ENCODE peak calls at places on chromosome 20, in four cellular contexts. O is GM12891, F is GM12878, U is K562. S is an unnamed sample.

GRCh38 chr20:40578961-40579360 is 110.1 kb downstream of the MAFB start:
- DNase-seq in O (no peak), F (no peak), U (no peak), S (no peak)

GRCh38 chr20:34222208-34222607 is 19.0 kb upstream of the ASIP start:
- DNase-seq in O (no peak), F (no peak), U (no peak), S (peak; percentile 38)

GRCh38 chr20:36181934-36182603 is 27.5 kb downstream of the EPB41L1 start:
- DNase-seq in O (no peak), F (no peak), U (peak; percentile 28), S (no peak)

GRCh38 chr20:3803854-3804253 is 7.7 kb downstream of the CDC25B start:
- DNase-seq in O (no peak), F (no peak), U (no peak), S (no peak)

GRCh38 chr20:60107621-60108020 is 149.4 kb downstream of the CDH26 start:
- DNase-seq in O (no peak), F (no peak), U (peak; percentile 22), S (no peak)

GRCh38 chr20:62358171-62358719 is 8.9 kb downstream of the LAMA5 start:
- DNase-seq in O (no peak), F (no peak), U (peak; percentile 50), S (no peak)

GRCh38 chr20:36574278-36575065 is 1.1 kb downstream of the TGIF2 start:
- DNase-seq in O (peak; percentile 54), F (no peak), U (peak; percentile 77), S (peak; percentile 56)

GRCh38 chr20:32184953-32185603 is 22.5 kb downstream of the PLAGL2 start:
- DNase-seq in O (no peak), F (no peak), U (no peak), S (no peak)

GRCh38 chr20:34390769-34391447 is 27.8 kb downstream of the ITCH start:
- DNase-seq in O (no peak), F (no peak), U (no peak), S (no peak)

GRCh38 chr20:31826074-31826473 is 6.9 kb downstream of the MYLK2 start:
- DNase-seq in O (no peak), F (no peak), U (no peak), S (no peak)

GRCh38 chr20:46212252-46212651 is 94.1 kb downstream of the CD40 start:
- DNase-seq in O (no peak), F (no peak), U (no peak), S (no peak)

GRCh38 chr20:38084425-38084951 is 50.9 kb downstream of the RPRD1B start:
- DNase-seq in O (no peak), F (no peak), U (no peak), S (no peak)

GRCh38 chr20:33474097-33474846 is 15.6 kb upstream of the CBFA2T2 start:
- DNase-seq in O (no peak), F (no peak), U (no peak), S (peak; percentile 42)

GRCh38 chr20:46111028-46111835 is 6.9 kb upstream of the CD40 start:
- DNase-seq in O (no peak), F (peak; percentile 75), U (no peak), S (peak; percentile 68)

GRCh38 chr20:37567331-37567665 is 39.6 kb upstream of the BLCAP start:
- DNase-seq in O (no peak), F (no peak), U (no peak), S (no peak)

GRCh38 chr20:49916146-49917002 is 1.0 kb upstream of the SPATA2 start:
- DNase-seq in O (no peak), F (no peak), U (peak; percentile 61), S (no peak)

GRCh38 chr20:40997116-40997515 is 31.5 kb upstream of the TOP1 start:
- DNase-seq in O (no peak), F (no peak), U (no peak), S (no peak)

GRCh38 chr20:45347297-45347935 is 808 bp downstream of the SDC4 start:
- DNase-seq in O (no peak), F (no peak), U (no peak), S (no peak)

GRCh38 chr20:9590189-9590588 is 75.8 kb downstream of the LAMP5 start:
- DNase-seq in O (no peak), F (no peak), U (no peak), S (no peak)

GRCh38 chr20:60210779-60211617 is 252.8 kb downstream of the CDH26 start:
- DNase-seq in O (peak; percentile 32), F (no peak), U (peak; percentile 71), S (peak; percentile 29)

GRCh38 chr20:2804921-2805681 is 4.7 kb upstream of the CPXM1 start:
- DNase-seq in O (no peak), F (no peak), U (no peak), S (no peak)

GRCh38 chr20:43446361-43446879 is 11.3 kb upstream of the SRSF6 start:
- DNase-seq in O (no peak), F (no peak), U (no peak), S (no peak)

GRCh38 chr20:25295386-25296093 is 47.7 kb downstream of the PYGB start:
- DNase-seq in O (no peak), F (no peak), U (peak; percentile 19), S (no peak)

GRCh38 chr20:3696200-3696599 is 14.4 kb upstream of the ADAM33 start:
- DNase-seq in O (no peak), F (no peak), U (peak; percentile 33), S (no peak)

GRCh38 chr20:15654208-15654649 is 919.0 kb downstream of the KIF16B start:
- DNase-seq in O (peak; percentile 30), F (peak; percentile 43), U (peak; percentile 23), S (peak; percentile 36)

GRCh38 chr20:21322921-21323321 is 19.8 kb downstream of the XRN2 start:
- DNase-seq in O (no peak), F (no peak), U (no peak), S (no peak)

DNA sequence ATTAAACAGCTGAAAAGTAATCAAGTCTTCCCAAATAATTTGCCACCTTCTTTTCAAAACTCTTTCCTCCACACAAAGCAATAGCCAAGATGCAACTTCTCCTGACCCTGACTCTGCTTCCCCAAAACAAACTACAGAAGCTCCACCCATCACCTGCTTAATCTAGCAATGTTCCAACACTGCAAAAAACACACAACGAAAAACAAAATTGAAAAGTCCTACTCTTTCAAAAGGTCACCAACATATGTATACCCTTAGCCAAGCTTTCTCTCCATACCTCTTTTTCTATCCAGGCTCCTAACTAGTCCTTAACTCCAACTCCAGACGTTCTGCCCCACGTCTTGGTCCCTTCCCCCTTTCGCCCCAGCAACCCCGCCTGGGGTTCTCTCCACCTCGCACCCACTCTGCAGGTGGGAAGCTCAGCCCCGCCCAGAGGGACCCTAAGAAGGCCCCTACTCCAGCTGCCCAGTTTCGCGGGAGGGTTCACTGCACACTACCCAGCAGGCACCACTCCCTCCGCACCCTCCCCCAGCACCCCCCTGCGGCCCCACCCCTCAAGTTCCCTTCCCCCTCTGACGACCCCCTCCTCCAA is 717 bp downstream of the CSNK2A1 start:
- DNase-seq in O (peak; percentile 48), F (no peak), U (no peak), S (peak; percentile 43)
- TF ChIP-seq SPI1 in O (no peak), F (no peak), U (no peak), S (no peak)

DNA sequence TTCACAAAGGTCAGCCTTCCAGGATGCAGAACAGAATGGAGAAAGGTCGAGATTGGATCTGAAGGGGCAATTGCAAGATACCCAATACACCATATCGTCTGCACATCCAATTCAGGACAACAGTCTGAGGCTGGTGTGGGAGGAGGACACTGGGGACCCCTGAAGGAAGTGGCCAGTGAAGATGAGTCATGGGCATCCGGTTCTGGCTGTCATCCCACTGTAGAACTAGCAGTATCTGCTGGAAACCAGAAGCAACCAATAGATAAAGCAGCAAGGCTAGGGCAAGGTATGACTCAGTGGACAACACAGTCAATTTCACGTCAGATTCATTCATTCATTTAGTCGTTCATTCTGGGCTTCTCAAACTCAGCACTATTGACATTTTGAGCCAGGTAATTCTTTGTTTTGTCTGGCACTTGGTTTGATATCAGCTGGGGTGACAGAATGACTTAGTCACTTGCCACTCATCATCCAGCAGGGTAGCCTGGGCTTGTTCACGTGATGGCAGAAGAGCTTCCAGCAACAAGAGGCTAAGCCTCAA is 30.3 kb upstream of the SHLD1 start:
- DNase-seq in O (no peak), F (no peak), U (peak; percentile 68), S (no peak)
- TF ChIP-seq SPI1 in O (no peak), F (no peak), U (peak; percentile 49), S (no peak)

DNA sequence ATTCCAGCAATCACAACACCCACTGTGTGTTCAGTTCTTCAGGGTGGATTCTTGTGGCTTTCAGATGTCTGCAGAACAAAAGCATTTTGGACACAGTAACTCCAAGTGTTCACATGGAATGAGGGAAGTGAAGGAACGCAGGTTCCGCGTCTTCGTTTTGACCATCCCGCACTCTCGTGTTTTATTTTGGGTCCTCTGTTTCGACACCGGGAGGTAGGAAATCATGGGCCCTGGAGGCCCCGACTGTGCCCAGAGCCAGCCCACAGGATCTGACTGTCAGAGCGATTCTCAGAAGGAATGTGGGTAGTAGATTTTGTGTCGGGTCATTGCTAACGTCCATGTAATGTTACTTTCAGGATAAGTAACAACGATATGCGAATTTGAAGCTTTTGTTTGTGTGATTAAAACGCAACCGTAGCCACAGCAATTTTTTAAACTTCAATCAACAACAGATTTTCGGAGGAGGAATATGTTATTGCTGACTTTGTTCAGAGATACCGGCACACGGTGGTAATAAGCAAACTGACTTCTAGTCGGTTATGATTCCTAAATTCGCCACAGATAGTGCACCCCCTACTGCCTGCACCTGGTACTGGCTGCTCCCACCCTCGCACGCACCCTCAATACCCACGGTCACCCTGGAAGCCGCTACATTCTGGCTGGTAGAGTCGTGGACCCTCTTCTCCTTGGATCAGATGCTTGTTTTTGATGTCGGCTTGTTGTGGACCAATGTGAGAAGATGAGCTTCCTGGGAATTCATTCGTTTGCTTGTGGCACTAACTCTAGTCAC is 10.5 kb downstream of the NPEPL1 start:
- DNase-seq in O (no peak), F (no peak), U (peak; percentile 32), S (no peak)
- TF ChIP-seq SPI1 in O (no peak), F (no peak), U (no peak), S (no peak)

GRCh38 chr20:16966276-16966880 is 218.2 kb downstream of the OTOR start:
- DNase-seq in O (no peak), F (no peak), U (no peak), S (no peak)
- TF ChIP-seq SPI1 in O (no peak), F (no peak), U (no peak), S (no peak)